ENCODE peak calls at places on chromosome 11, in nine cellular contexts. One of them, this sample, is unnamed.

GRCh38 chr11:3167143-3168119 is 2.3 kb upstream of the OSBPL5 start:
- DNase-seq in heart left ventricle: no peak
- DNase-seq in transverse colon: peak; percentile 7
- DNase-seq in mesenchymal stem cell: no peak
- DNase-seq in CD8-positive, alpha-beta memory T cell: no peak
- DNase-seq in upper lobe of right lung: peak; percentile 46
- DNase-seq in colonic mucosa: no peak
- DNase-seq in adipocyte: no peak
- DNase-seq in tibial artery: no peak
- DNase-seq in this sample: no peak

GRCh38 chr11:122176651-122177050 is 60.6 kb upstream of the BLID start:
- DNase-seq in tibial artery: no peak
- DNase-seq in colonic mucosa: no peak
- DNase-seq in heart left ventricle: no peak
- DNase-seq in CD8-positive, alpha-beta memory T cell: no peak
- DNase-seq in mesenchymal stem cell: no peak
- DNase-seq in transverse colon: no peak
- DNase-seq in upper lobe of right lung: no peak
- DNase-seq in adipocyte: no peak
- DNase-seq in this sample: no peak

GRCh38 chr11:87397250-87397649 is 359.5 kb downstream of the TMEM135 start:
- DNase-seq in transverse colon: no peak
- DNase-seq in tibial artery: no peak
- DNase-seq in CD8-positive, alpha-beta memory T cell: no peak
- DNase-seq in mesenchymal stem cell: no peak
- DNase-seq in heart left ventricle: no peak
- DNase-seq in colonic mucosa: no peak
- DNase-seq in upper lobe of right lung: no peak
- DNase-seq in adipocyte: no peak
- DNase-seq in this sample: no peak

GRCh38 chr11:126284829-126285228 is 1.9 kb downstream of the TIRAP start:
- DNase-seq in tibial artery: peak; percentile 62
- DNase-seq in mesenchymal stem cell: peak; percentile 98
- DNase-seq in upper lobe of right lung: no peak
- DNase-seq in transverse colon: peak; percentile 83
- DNase-seq in adipocyte: peak; percentile 88
- DNase-seq in colonic mucosa: peak; percentile 67
- DNase-seq in heart left ventricle: no peak
- DNase-seq in CD8-positive, alpha-beta memory T cell: peak; percentile 48
- DNase-seq in this sample: no peak

GRCh38 chr11:19605500-19606371 is 106.9 kb upstream of the NAV2 start:
- DNase-seq in transverse colon: no peak
- DNase-seq in mesenchymal stem cell: peak; percentile 38
- DNase-seq in tibial artery: peak; percentile 55
- DNase-seq in adipocyte: peak; percentile 82
- DNase-seq in upper lobe of right lung: no peak
- DNase-seq in heart left ventricle: peak; percentile 25
- DNase-seq in colonic mucosa: no peak
- DNase-seq in CD8-positive, alpha-beta memory T cell: no peak
- DNase-seq in this sample: no peak

GRCh38 chr11:67484847-67485311 is 2.1 kb downstream of the AIP start:
- DNase-seq in mesenchymal stem cell: no peak
- DNase-seq in adipocyte: no peak
- DNase-seq in tibial artery: no peak
- DNase-seq in transverse colon: peak; percentile 57
- DNase-seq in upper lobe of right lung: no peak
- DNase-seq in CD8-positive, alpha-beta memory T cell: peak; percentile 58
- DNase-seq in colonic mucosa: peak; percentile 44
- DNase-seq in heart left ventricle: no peak
- DNase-seq in this sample: no peak

GRCh38 chr11:96282846-96283245 is 60.1 kb downstream of the MAML2 start:
- DNase-seq in heart left ventricle: no peak
- DNase-seq in colonic mucosa: no peak
- DNase-seq in tibial artery: no peak
- DNase-seq in adipocyte: no peak
- DNase-seq in CD8-positive, alpha-beta memory T cell: no peak
- DNase-seq in mesenchymal stem cell: no peak
- DNase-seq in upper lobe of right lung: no peak
- DNase-seq in transverse colon: no peak
- DNase-seq in this sample: no peak

GRCh38 chr11:125193158-125193557 is 28.6 kb downstream of the PKNOX2 start:
- DNase-seq in upper lobe of right lung: no peak
- DNase-seq in heart left ventricle: no peak
- DNase-seq in CD8-positive, alpha-beta memory T cell: no peak
- DNase-seq in adipocyte: no peak
- DNase-seq in mesenchymal stem cell: no peak
- DNase-seq in transverse colon: no peak
- DNase-seq in colonic mucosa: no peak
- DNase-seq in tibial artery: no peak
- DNase-seq in this sample: no peak

GRCh38 chr11:14538271-14538925 is 18.2 kb upstream of the PSMA1 start:
- DNase-seq in transverse colon: no peak
- DNase-seq in CD8-positive, alpha-beta memory T cell: no peak
- DNase-seq in tibial artery: no peak
- DNase-seq in mesenchymal stem cell: no peak
- DNase-seq in adipocyte: no peak
- DNase-seq in upper lobe of right lung: no peak
- DNase-seq in colonic mucosa: no peak
- DNase-seq in heart left ventricle: peak; percentile 36
- DNase-seq in this sample: no peak

GRCh38 chr11:76391039-76391438 is 9.9 kb downstream of the GVQW3 start:
- DNase-seq in upper lobe of right lung: no peak
- DNase-seq in adipocyte: no peak
- DNase-seq in heart left ventricle: no peak
- DNase-seq in tibial artery: no peak
- DNase-seq in mesenchymal stem cell: no peak
- DNase-seq in transverse colon: no peak
- DNase-seq in CD8-positive, alpha-beta memory T cell: no peak
- DNase-seq in colonic mucosa: no peak
- DNase-seq in this sample: no peak

GRCh38 chr11:128480665-128481064 is 106.7 kb downstream of the ETS1 start:
- DNase-seq in adipocyte: no peak
- DNase-seq in upper lobe of right lung: no peak
- DNase-seq in transverse colon: no peak
- DNase-seq in heart left ventricle: no peak
- DNase-seq in CD8-positive, alpha-beta memory T cell: no peak
- DNase-seq in colonic mucosa: no peak
- DNase-seq in tibial artery: no peak
- DNase-seq in mesenchymal stem cell: no peak
- DNase-seq in this sample: no peak

GRCh38 chr11:67530282-67530592 is 7.0 kb upstream of the CABP2 start:
- DNase-seq in upper lobe of right lung: no peak
- DNase-seq in adipocyte: no peak
- DNase-seq in heart left ventricle: no peak
- DNase-seq in CD8-positive, alpha-beta memory T cell: no peak
- DNase-seq in transverse colon: no peak
- DNase-seq in tibial artery: no peak
- DNase-seq in mesenchymal stem cell: no peak
- DNase-seq in colonic mucosa: no peak
- DNase-seq in this sample: no peak

GRCh38 chr11:78586452-78587046 is 11.9 kb upstream of the NARS2 start:
- DNase-seq in CD8-positive, alpha-beta memory T cell: peak; percentile 28
- DNase-seq in heart left ventricle: no peak
- DNase-seq in transverse colon: no peak
- DNase-seq in colonic mucosa: no peak
- DNase-seq in adipocyte: no peak
- DNase-seq in tibial artery: no peak
- DNase-seq in mesenchymal stem cell: no peak
- DNase-seq in upper lobe of right lung: no peak
- DNase-seq in this sample: no peak

GRCh38 chr11:5449432-5449831 is 309 bp downstream of the OR51I2 start:
- DNase-seq in heart left ventricle: no peak
- DNase-seq in upper lobe of right lung: no peak
- DNase-seq in tibial artery: no peak
- DNase-seq in adipocyte: no peak
- DNase-seq in CD8-positive, alpha-beta memory T cell: no peak
- DNase-seq in mesenchymal stem cell: no peak
- DNase-seq in colonic mucosa: no peak
- DNase-seq in transverse colon: no peak
- DNase-seq in this sample: no peak

GRCh38 chr11:88204353-88204752 is 29.1 kb upstream of the RAB38 start:
- DNase-seq in upper lobe of right lung: no peak
- DNase-seq in heart left ventricle: no peak
- DNase-seq in adipocyte: no peak
- DNase-seq in CD8-positive, alpha-beta memory T cell: no peak
- DNase-seq in transverse colon: no peak
- DNase-seq in tibial artery: no peak
- DNase-seq in mesenchymal stem cell: no peak
- DNase-seq in colonic mucosa: no peak
- DNase-seq in this sample: no peak

GRCh38 chr11:121563003-121563402 is 110.2 kb upstream of the SORL1-AS1 start:
- DNase-seq in transverse colon: no peak
- DNase-seq in heart left ventricle: no peak
- DNase-seq in CD8-positive, alpha-beta memory T cell: no peak
- DNase-seq in mesenchymal stem cell: no peak
- DNase-seq in tibial artery: no peak
- DNase-seq in upper lobe of right lung: no peak
- DNase-seq in colonic mucosa: no peak
- DNase-seq in adipocyte: no peak
- DNase-seq in this sample: no peak

GRCh38 chr11:43579171-43579918 is 101.2 kb upstream of the HSD17B12 start:
- DNase-seq in upper lobe of right lung: no peak
- DNase-seq in transverse colon: no peak
- DNase-seq in mesenchymal stem cell: peak; percentile 57
- DNase-seq in adipocyte: peak; percentile 51
- DNase-seq in heart left ventricle: no peak
- DNase-seq in colonic mucosa: no peak
- DNase-seq in CD8-positive, alpha-beta memory T cell: no peak
- DNase-seq in tibial artery: no peak
- DNase-seq in this sample: no peak

GRCh38 chr11:34028407-34028804 is 23.1 kb upstream of the CAPRIN1 start:
- DNase-seq in mesenchymal stem cell: no peak
- DNase-seq in adipocyte: peak; percentile 54
- DNase-seq in heart left ventricle: peak; percentile 12
- DNase-seq in colonic mucosa: peak; percentile 28
- DNase-seq in tibial artery: peak; percentile 26
- DNase-seq in transverse colon: peak; percentile 14
- DNase-seq in upper lobe of right lung: no peak
- DNase-seq in CD8-positive, alpha-beta memory T cell: no peak
- DNase-seq in this sample: no peak

GRCh38 chr11:60777572-60777971 is 7.6 kb upstream of the MS4A10 start:
- DNase-seq in adipocyte: peak; percentile 73
- DNase-seq in upper lobe of right lung: peak; percentile 12
- DNase-seq in mesenchymal stem cell: peak; percentile 87
- DNase-seq in transverse colon: no peak
- DNase-seq in colonic mucosa: no peak
- DNase-seq in tibial artery: no peak
- DNase-seq in CD8-positive, alpha-beta memory T cell: no peak
- DNase-seq in heart left ventricle: no peak
- DNase-seq in this sample: no peak

GRCh38 chr11:63838150-63838681 is 694 bp upstream of the MARK2 start:
- DNase-seq in transverse colon: peak; percentile 35
- DNase-seq in mesenchymal stem cell: no peak
- DNase-seq in CD8-positive, alpha-beta memory T cell: no peak
- DNase-seq in heart left ventricle: no peak
- DNase-seq in adipocyte: no peak
- DNase-seq in tibial artery: no peak
- DNase-seq in colonic mucosa: no peak
- DNase-seq in upper lobe of right lung: no peak
- DNase-seq in this sample: no peak
- H3K4me3 ChIP-seq in transverse colon: peak overlapping the region; percentile 9
- H3K4me3 ChIP-seq in mesenchymal stem cell: peak overlapping the region; percentile 95
- H3K4me3 ChIP-seq in CD8-positive, alpha-beta memory T cell: peak overlapping the region; percentile 56
- H3K4me3 ChIP-seq in heart left ventricle: peak overlapping the region; percentile 90
- H3K4me3 ChIP-seq in adipocyte: peak overlapping the region; percentile 92
- H3K4me3 ChIP-seq in tibial artery: peak overlapping the region; percentile 77
- H3K4me3 ChIP-seq in colonic mucosa: peak overlapping the region; percentile 8
- H3K4me3 ChIP-seq in upper lobe of right lung: peak overlapping the region; percentile 68
- H3K4me3 ChIP-seq in this sample: peak overlapping the region; percentile 89

GRCh38 chr11:118684187-118684586 is 4.7 kb upstream of the TREH start:
- DNase-seq in mesenchymal stem cell: no peak
- DNase-seq in CD8-positive, alpha-beta memory T cell: no peak
- DNase-seq in tibial artery: no peak
- DNase-seq in heart left ventricle: no peak
- DNase-seq in colonic mucosa: no peak
- DNase-seq in adipocyte: no peak
- DNase-seq in upper lobe of right lung: no peak
- DNase-seq in transverse colon: no peak
- DNase-seq in this sample: no peak
- H3K4me3 ChIP-seq in mesenchymal stem cell: no peak overlapping the region
- H3K4me3 ChIP-seq in CD8-positive, alpha-beta memory T cell: no peak overlapping the region
- H3K4me3 ChIP-seq in tibial artery: no peak overlapping the region
- H3K4me3 ChIP-seq in heart left ventricle: no peak overlapping the region
- H3K4me3 ChIP-seq in colonic mucosa: no peak overlapping the region
- H3K4me3 ChIP-seq in adipocyte: no peak overlapping the region
- H3K4me3 ChIP-seq in upper lobe of right lung: no peak overlapping the region
- H3K4me3 ChIP-seq in transverse colon: no peak overlapping the region
- H3K4me3 ChIP-seq in this sample: no peak overlapping the region

DNA sequence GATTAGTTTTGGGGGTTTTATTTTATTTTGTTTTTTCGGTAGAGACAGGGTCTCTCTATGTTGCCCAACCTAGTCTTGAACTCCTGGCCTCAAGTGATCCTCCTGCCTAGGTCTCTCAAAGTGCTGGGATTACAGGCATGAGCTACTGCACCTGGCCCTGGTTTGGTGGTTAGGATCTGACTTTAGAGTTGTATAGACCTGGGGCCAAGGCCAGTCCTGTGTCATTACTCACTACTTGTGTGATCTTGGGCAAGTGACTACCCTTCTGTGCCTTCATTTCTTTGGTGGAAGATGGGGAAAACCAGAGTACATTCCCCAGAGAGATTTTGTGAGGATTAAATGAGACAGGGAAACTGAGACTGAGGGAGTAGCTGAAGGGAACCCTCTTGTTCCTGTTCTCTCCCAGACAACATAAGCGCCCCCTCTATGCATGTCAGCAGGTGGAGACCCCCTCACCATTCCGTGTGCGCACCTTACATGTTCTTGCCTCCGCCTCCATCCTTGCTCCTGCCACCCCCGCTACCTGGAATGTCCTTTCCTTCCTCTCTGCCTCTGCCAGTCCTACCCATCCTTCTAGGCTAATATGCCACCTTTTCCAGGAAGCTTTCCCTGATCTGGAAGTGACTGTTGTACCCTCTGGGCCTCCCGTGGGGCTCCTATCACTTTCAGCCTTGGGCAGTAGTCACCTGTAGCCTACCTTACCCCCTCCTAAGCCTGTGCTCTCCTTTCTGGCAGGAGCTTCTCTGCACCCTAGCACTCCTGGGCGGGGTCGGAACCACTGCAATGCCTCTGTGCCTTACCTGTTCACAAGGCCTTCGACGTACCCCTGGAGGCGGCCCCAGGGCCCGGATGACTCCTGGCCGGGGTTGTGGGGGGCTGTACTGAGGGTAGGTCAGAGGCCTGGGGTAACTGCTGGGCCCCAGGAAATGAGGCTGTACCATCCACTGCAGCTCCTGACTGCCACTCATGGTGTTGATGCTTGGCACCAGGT is 3.9 kb downstream of the FOSL1 start:
- DNase-seq in CD8-positive, alpha-beta memory T cell: no peak
- DNase-seq in tibial artery: no peak
- DNase-seq in upper lobe of right lung: no peak
- DNase-seq in adipocyte: no peak
- DNase-seq in colonic mucosa: no peak
- DNase-seq in transverse colon: no peak
- DNase-seq in mesenchymal stem cell: no peak
- DNase-seq in heart left ventricle: no peak
- DNase-seq in this sample: no peak
- H3K4me3 ChIP-seq in CD8-positive, alpha-beta memory T cell: no peak overlapping the region
- H3K4me3 ChIP-seq in tibial artery: no peak overlapping the region
- H3K4me3 ChIP-seq in upper lobe of right lung: no peak overlapping the region
- H3K4me3 ChIP-seq in adipocyte: peak overlapping the region; percentile 74
- H3K4me3 ChIP-seq in colonic mucosa: no peak overlapping the region
- H3K4me3 ChIP-seq in transverse colon: no peak overlapping the region
- H3K4me3 ChIP-seq in mesenchymal stem cell: peak overlapping the region; percentile 98
- H3K4me3 ChIP-seq in heart left ventricle: no peak overlapping the region
- H3K4me3 ChIP-seq in this sample: no peak overlapping the region

GRCh38 chr11:2139118-2139490 is at the start of gene IGF2:
- DNase-seq in tibial artery: no peak
- DNase-seq in colonic mucosa: no peak
- DNase-seq in transverse colon: no peak
- DNase-seq in heart left ventricle: no peak
- DNase-seq in mesenchymal stem cell: peak; percentile 43
- DNase-seq in adipocyte: peak; percentile 88
- DNase-seq in upper lobe of right lung: no peak
- DNase-seq in CD8-positive, alpha-beta memory T cell: no peak
- DNase-seq in this sample: no peak
- H3K4me3 ChIP-seq in tibial artery: peak within 1 kb of the TSS; percentile 41
- H3K4me3 ChIP-seq in colonic mucosa: no peak within 1 kb of the TSS
- H3K4me3 ChIP-seq in transverse colon: no peak within 1 kb of the TSS
- H3K4me3 ChIP-seq in heart left ventricle: peak within 1 kb of the TSS; percentile 54
- H3K4me3 ChIP-seq in mesenchymal stem cell: no peak within 1 kb of the TSS
- H3K4me3 ChIP-seq in adipocyte: no peak within 1 kb of the TSS
- H3K4me3 ChIP-seq in upper lobe of right lung: peak within 1 kb of the TSS; percentile 26
- H3K4me3 ChIP-seq in CD8-positive, alpha-beta memory T cell: no peak within 1 kb of the TSS
- H3K4me3 ChIP-seq in this sample: peak within 1 kb of the TSS; percentile 68